ENCODE peak calls at places on chromosomes 2 and 18, in six cellular contexts. W is GM06990, T is B cell, Y is spleen, F is fibroblast of mammary gland, E is AG09309. Q is an unnamed sample.

GRCh38 chr2:145356046-145356445 is 836.1 kb upstream of the ZEB2 start:
- DNase-seq in W (no peak), T (no peak), Y (no peak), F (peak; percentile 35), E (no peak), Q (no peak)

GRCh38 chr18:43596106-43596712 is 318.9 kb upstream of the SYT4 start:
- DNase-seq in W (no peak), T (no peak), Y (no peak), F (peak; percentile 45), E (no peak), Q (peak; percentile 14)

GRCh38 chr2:181457121-181457740 is at the start of gene ITGA4:
- DNase-seq in W (peak; percentile 93), T (peak; percentile 90), Y (peak; percentile 98), F (peak; percentile 70), E (no peak), Q (peak; percentile 93)

GRCh38 chr2:230748087-230748486 is 35.4 kb downstream of the CAB39 start:
- DNase-seq in W (no peak), T (no peak), Y (no peak), F (peak; percentile 48), E (no peak), Q (no peak)

GRCh38 chr2:187499941-187500532 is 52.0 kb upstream of the CALCRL start:
- DNase-seq in W (no peak), T (no peak), Y (no peak), F (peak; percentile 72), E (no peak), Q (peak; percentile 50)

GRCh38 chr18:41569867-41570266 is 385.2 kb upstream of the PIK3C3 start:
- DNase-seq in W (no peak), T (no peak), Y (no peak), F (no peak), E (no peak), Q (no peak)

GRCh38 chr18:13217971-13218375 is 587 bp upstream of the LDLRAD4 start:
- DNase-seq in W (no peak), T (no peak), Y (no peak), F (no peak), E (no peak), Q (no peak)

GRCh38 chr2:239579081-239579480 is 178.3 kb upstream of the HDAC4 start:
- DNase-seq in W (no peak), T (no peak), Y (peak; percentile 71), F (no peak), E (no peak), Q (no peak)

GRCh38 chr2:98944786-98945185 is 8.8 kb upstream of the CRACDL start:
- DNase-seq in W (no peak), T (no peak), Y (no peak), F (peak; percentile 56), E (no peak), Q (no peak)

GRCh38 chr2:88540346-88540745 is 86.9 kb downstream of the EIF2AK3 start:
- DNase-seq in W (no peak), T (no peak), Y (no peak), F (peak; percentile 74), E (peak; percentile 20), Q (no peak)

GRCh38 chr18:24778810-24779418 is 318.5 kb downstream of the HRH4 start:
- DNase-seq in W (no peak), T (no peak), Y (no peak), F (no peak), E (no peak), Q (no peak)

GRCh38 chr18:79413901-79414300 is 18.2 kb downstream of the NFATC1 start:
- DNase-seq in W (no peak), T (no peak), Y (peak; percentile 73), F (no peak), E (no peak), Q (no peak)

GRCh38 chr18:57850063-57850462 is 46.9 kb upstream of the ATP8B1 start:
- DNase-seq in W (no peak), T (no peak), Y (no peak), F (no peak), E (no peak), Q (no peak)

GRCh38 chr2:224126001-224126400 is 86.9 kb upstream of the SERPINE2 start:
- DNase-seq in W (no peak), T (no peak), Y (no peak), F (no peak), E (no peak), Q (no peak)

GRCh38 chr2:124147552-124147951 is 122.5 kb downstream of the CNTNAP5 start:
- DNase-seq in W (no peak), T (no peak), Y (no peak), F (no peak), E (no peak), Q (no peak)

GRCh38 chr2:56531668-56532420 is 348.1 kb downstream of the CCDC85A start:
- DNase-seq in W (no peak), T (no peak), Y (no peak), F (peak; percentile 34), E (no peak), Q (no peak)

GRCh38 chr18:34947711-34948125 is 93.5 kb upstream of the MAPRE2 start:
- DNase-seq in W (no peak), T (no peak), Y (no peak), F (peak; percentile 65), E (no peak), Q (no peak)

GRCh38 chr2:184644685-184645084 is 46.4 kb downstream of the ZNF804A start:
- DNase-seq in W (no peak), T (no peak), Y (no peak), F (peak; percentile 14), E (no peak), Q (no peak)
- TF ChIP-seq CTCF in W (no peak), T (no peak), Y (no peak), F (no peak), E (no peak), Q (peak; percentile 65)

DNA sequence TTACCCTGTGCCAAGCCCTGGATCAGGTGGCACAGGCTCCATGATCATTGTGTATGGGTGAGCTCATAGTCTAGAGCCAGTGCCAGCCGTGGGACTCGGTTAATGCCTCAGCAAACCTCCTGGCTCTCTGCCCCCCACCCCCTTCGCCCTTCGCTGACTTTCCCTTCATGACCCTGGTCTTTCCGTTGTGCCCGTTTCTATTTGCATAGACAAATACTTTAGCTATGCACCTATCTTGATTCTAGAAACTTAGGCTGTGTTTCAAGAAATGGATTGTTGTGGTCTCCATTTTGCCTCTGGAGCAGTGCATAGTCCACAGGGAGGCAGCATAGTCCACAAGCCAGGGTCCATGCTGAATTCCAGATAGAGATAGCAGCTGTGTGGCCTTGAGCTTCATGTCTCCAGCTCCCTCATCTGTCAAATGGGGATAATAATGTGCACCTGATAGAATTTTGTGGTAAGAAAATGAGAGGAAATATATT is 44.8 kb upstream of the KDM3A start:
- DNase-seq in W (no peak), T (no peak), Y (no peak), F (peak; percentile 35), E (no peak), Q (peak; percentile 11)
- TF ChIP-seq CTCF in W (peak; percentile 46), T (no peak), Y (no peak), F (peak; percentile 45), E (peak; percentile 57), Q (peak; percentile 63)

GRCh38 chr2:33672389-33672788 is 73.3 kb upstream of the FAM98A start:
- DNase-seq in W (no peak), T (no peak), Y (no peak), F (no peak), E (no peak), Q (no peak)

GRCh38 chr2:33672896-33673295 is 73.8 kb upstream of the FAM98A start:
- DNase-seq in W (no peak), T (no peak), Y (no peak), F (no peak), E (no peak), Q (no peak)

GRCh38 chr2:33671198-33671597 is 72.1 kb upstream of the FAM98A start:
- DNase-seq in W (no peak), T (no peak), Y (no peak), F (no peak), E (no peak), Q (no peak)

GRCh38 chr2:33670392-33670937 is 71.4 kb upstream of the FAM98A start:
- DNase-seq in W (no peak), T (no peak), Y (no peak), F (no peak), E (no peak), Q (no peak)

GRCh38 chr2:33673937-33674336 is 74.8 kb upstream of the FAM98A start:
- DNase-seq in W (no peak), T (no peak), Y (no peak), F (peak; percentile 31), E (no peak), Q (peak; percentile 29)
- TF ChIP-seq CTCF in W (peak; percentile 40), T (no peak), Y (no peak), F (peak; percentile 33), E (peak; percentile 40), Q (peak; percentile 74)

DNA sequence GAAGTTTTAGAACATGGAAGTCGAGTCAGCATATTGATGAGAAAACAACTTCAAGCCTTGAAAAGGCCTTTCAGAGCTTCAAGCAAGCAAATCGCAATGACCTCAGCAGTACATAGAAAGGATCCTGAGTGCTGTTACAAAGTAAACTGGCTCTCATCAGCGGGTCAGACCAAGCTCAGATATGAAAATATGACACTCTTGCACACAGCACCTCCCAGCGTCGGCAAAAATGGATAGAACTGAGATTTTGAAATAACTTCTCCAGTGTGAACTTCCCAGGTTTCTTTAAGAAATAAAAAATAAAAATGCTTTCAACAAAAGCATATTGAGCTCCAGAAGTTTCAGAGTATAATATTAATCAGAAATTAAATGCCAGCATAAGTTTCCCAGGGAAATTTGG is 296.9 kb downstream of the FBXO15 start:
- DNase-seq in W (no peak), T (no peak), Y (no peak), F (no peak), E (no peak), Q (no peak)
- TF ChIP-seq CTCF in W (no peak), T (no peak), Y (no peak), F (no peak), E (no peak), Q (no peak)

GRCh38 chr18:11674119-11674518 is 14.9 kb upstream of the GNAL start:
- DNase-seq in W (no peak), T (no peak), Y (no peak), F (no peak), E (no peak), Q (no peak)
- TF ChIP-seq CTCF in W (no peak), T (no peak), Y (no peak), F (no peak), E (no peak), Q (no peak)

Q was measured in OCI-LY7.